ENCODE peak calls at places on chromosomes 12 and 14, in four cellular contexts. F is midbrain, X is stomach, H is AG09319. S is an unnamed sample.

GRCh38 chr14:101783260-101784016 is 21.9 kb downstream of the PPP2R5C start:
- DNase-seq in F (no peak), X (no peak), H (no peak), S (no peak)

GRCh38 chr12:16726879-16727278 is 120.9 kb upstream of the LMO3 start:
- DNase-seq in F (peak; percentile 0), X (no peak), H (no peak), S (no peak)

GRCh38 chr14:93804654-93805053 is 16.4 kb upstream of the PRIMA1 start:
- DNase-seq in F (no peak), X (no peak), H (no peak), S (no peak)

GRCh38 chr14:78220273-78220672 is 50.1 kb downstream of the NRXN3 start:
- DNase-seq in F (no peak), X (no peak), H (no peak), S (no peak)

GRCh38 chr12:14937689-14938088 is 648 bp downstream of the ERP27 start:
- DNase-seq in F (no peak), X (no peak), H (no peak), S (no peak)

GRCh38 chr12:126198966-126199692 is 1133.9 kb downstream of the AACS start:
- DNase-seq in F (no peak), X (peak; percentile 43), H (no peak), S (no peak)

GRCh38 chr12:107219301-107219700 is 126.0 kb upstream of the CRY1 start:
- DNase-seq in F (no peak), X (no peak), H (no peak), S (no peak)

GRCh38 chr12:105552056-105552455 is 221.6 kb downstream of the C12orf75 start:
- DNase-seq in F (no peak), X (no peak), H (no peak), S (no peak)

GRCh38 chr12:63869656-63870055 is 25.2 kb downstream of the SRGAP1 start:
- DNase-seq in F (no peak), X (no peak), H (no peak), S (no peak)

GRCh38 chr12:56877195-56878009 is 56.8 kb downstream of the SDR9C7 start:
- DNase-seq in F (no peak), X (no peak), H (no peak), S (peak; percentile 34)

GRCh38 chr12:75488553-75488952 is 8.0 kb downstream of the GLIPR1 start:
- DNase-seq in F (no peak), X (no peak), H (no peak), S (peak; percentile 41)

GRCh38 chr12:50302686-50303085 is 19.4 kb upstream of the LIMA1 start:
- DNase-seq in F (no peak), X (no peak), H (no peak), S (peak; percentile 18)

GRCh38 chr12:91179315-91179714 is 3.3 kb downstream of the DCN start:
- DNase-seq in F (no peak), X (no peak), H (no peak), S (no peak)

GRCh38 chr14:31038521-31039166 is 12.5 kb upstream of the STRN3 start:
- DNase-seq in F (no peak), X (no peak), H (no peak), S (peak; percentile 10)

GRCh38 chr12:75979181-75979580 is 52.4 kb downstream of the PHLDA1 start:
- DNase-seq in F (no peak), X (no peak), H (no peak), S (peak; percentile 88)

GRCh38 chr12:98750511-98750910 is 105.4 kb downstream of the APAF1 start:
- DNase-seq in F (peak; percentile 22), X (no peak), H (no peak), S (no peak)

GRCh38 chr12:123269980-123270379 is 1.7 kb downstream of the CDK2AP1 start:
- DNase-seq in F (peak; percentile 57), X (no peak), H (no peak), S (no peak)

GRCh38 chr12:1795221-1795784 is 25.1 kb upstream of the LRTM2 start:
- DNase-seq in F (no peak), X (no peak), H (no peak), S (no peak)

GRCh38 chr12:2844786-2845185 is 10.0 kb upstream of the NRIP2 start:
- DNase-seq in F (no peak), X (no peak), H (no peak), S (no peak)

GRCh38 chr12:124646385-124647230 is 79.2 kb upstream of the NCOR2 start:
- DNase-seq in F (no peak), X (no peak), H (no peak), S (no peak)

GRCh38 chr14:32509632-32510187 is 180.6 kb downstream of the AKAP6 start:
- DNase-seq in F (peak; percentile 94), X (peak; percentile 30), H (peak; percentile 80), S (peak; percentile 98)

GRCh38 chr12:24071842-24072241 is 122.4 kb upstream of the SOX5 start:
- DNase-seq in F (no peak), X (no peak), H (no peak), S (no peak)

GRCh38 chr14:103700753-103701490 is 14.3 kb downstream of the XRCC3 start:
- DNase-seq in F (no peak), X (no peak), H (no peak), S (no peak)

GRCh38 chr12:116319316-116319715 is 41.8 kb upstream of the MED13L start:
- DNase-seq in F (no peak), X (no peak), H (no peak), S (no peak)

GRCh38 chr14:99708449-99708848 is 24.4 kb downstream of the CYP46A1 start:
- DNase-seq in F (no peak), X (no peak), H (no peak), S (no peak)

GRCh38 chr12:63845726-63846125 is 1.2 kb downstream of the SRGAP1 start:
- DNase-seq in F (no peak), X (no peak), H (no peak), S (peak; percentile 46)

GRCh38 chr14:95463173-95463901 is 53.1 kb downstream of the SYNE3 start:
- DNase-seq in F (no peak), X (peak; percentile 62), H (no peak), S (peak; percentile 52)

GRCh38 chr12:70920251-70920851 is at the start of gene PTPRR:
- DNase-seq in F (peak; percentile 5), X (no peak), H (no peak), S (no peak)

GRCh38 chr12:81722004-81722403 is 37.1 kb downstream of the PPFIA2 start:
- DNase-seq in F (no peak), X (no peak), H (no peak), S (peak; percentile 77)

GRCh38 chr14:99995700-99996356 is 69.4 kb upstream of the EVL start:
- DNase-seq in F (peak; percentile 58), X (peak; percentile 77), H (no peak), S (peak; percentile 45)

GRCh38 chr12:114673169-114673833 is 10.7 kb downstream of the TBX3 start:
- DNase-seq in F (no peak), X (no peak), H (peak; percentile 87), S (no peak)

GRCh38 chr12:88052686-88053085 is 23.5 kb upstream of the C12orf50 start:
- DNase-seq in F (peak; percentile 55), X (no peak), H (no peak), S (peak; percentile 41)

GRCh38 chr12:43776498-43776897 is 17.7 kb downstream of the IRAK4 start:
- DNase-seq in F (no peak), X (no peak), H (no peak), S (no peak)

GRCh38 chr14:55731881-55732498 is 152.0 kb downstream of the KTN1 start:
- DNase-seq in F (peak; percentile 7), X (peak; percentile 62), H (no peak), S (no peak)

GRCh38 chr12:32106153-32106516 is 512 bp upstream of the BICD1 start:
- DNase-seq in F (no peak), X (no peak), H (no peak), S (no peak)